ENCODE peak calls at places on chromosomes 11 and 22, in four cellular contexts. One of them, this sample, is unnamed.

GRCh38 chr22:29142116-29142515 is 63.6 kb upstream of the EMID1 start:
- DNase-seq in upper lobe of right lung: no peak
- DNase-seq in skeletal muscle cell: no peak
- DNase-seq in stimulated activated CD4-positive, alpha-beta T cell treated with anti-CD3 and anti-CD28 coated beads, Interleukin-2, amount 100 ng/mL, for 24 hours: no peak
- DNase-seq in this sample: no peak

GRCh38 chr11:64268687-64269379 is 15.6 kb downstream of the BAD start:
- DNase-seq in upper lobe of right lung: peak; percentile 88
- DNase-seq in stimulated activated CD4-positive, alpha-beta T cell treated with anti-CD3 and anti-CD28 coated beads, Interleukin-2, amount 100 ng/mL, for 24 hours: peak; percentile 65
- DNase-seq in skeletal muscle cell: no peak
- DNase-seq in this sample: peak; percentile 60

GRCh38 chr11:44775366-44776356 is 48.9 kb downstream of the TSPAN18 start:
- DNase-seq in skeletal muscle cell: no peak
- DNase-seq in upper lobe of right lung: no peak
- DNase-seq in stimulated activated CD4-positive, alpha-beta T cell treated with anti-CD3 and anti-CD28 coated beads, Interleukin-2, amount 100 ng/mL, for 24 hours: peak; percentile 74
- DNase-seq in this sample: peak; percentile 65

GRCh38 chr22:46068176-46068907 is 82.0 kb upstream of the PPARA start:
- DNase-seq in stimulated activated CD4-positive, alpha-beta T cell treated with anti-CD3 and anti-CD28 coated beads, Interleukin-2, amount 100 ng/mL, for 24 hours: no peak
- DNase-seq in upper lobe of right lung: no peak
- DNase-seq in skeletal muscle cell: no peak
- DNase-seq in this sample: no peak

GRCh38 chr11:90468923-90469322 is 246.1 kb upstream of the CHORDC1 start:
- DNase-seq in skeletal muscle cell: peak; percentile 36
- DNase-seq in stimulated activated CD4-positive, alpha-beta T cell treated with anti-CD3 and anti-CD28 coated beads, Interleukin-2, amount 100 ng/mL, for 24 hours: no peak
- DNase-seq in upper lobe of right lung: no peak
- DNase-seq in this sample: no peak

GRCh38 chr11:15473954-15474837 is 359.5 kb downstream of the INSC start:
- DNase-seq in stimulated activated CD4-positive, alpha-beta T cell treated with anti-CD3 and anti-CD28 coated beads, Interleukin-2, amount 100 ng/mL, for 24 hours: no peak
- DNase-seq in skeletal muscle cell: no peak
- DNase-seq in upper lobe of right lung: no peak
- DNase-seq in this sample: no peak

GRCh38 chr11:117986981-117987495 is 844 bp downstream of the IL10RA start:
- DNase-seq in upper lobe of right lung: no peak
- DNase-seq in stimulated activated CD4-positive, alpha-beta T cell treated with anti-CD3 and anti-CD28 coated beads, Interleukin-2, amount 100 ng/mL, for 24 hours: peak; percentile 61
- DNase-seq in skeletal muscle cell: no peak
- DNase-seq in this sample: peak; percentile 50

GRCh38 chr11:7905549-7905948 is 25.5 kb downstream of the OR10A6 start:
- DNase-seq in stimulated activated CD4-positive, alpha-beta T cell treated with anti-CD3 and anti-CD28 coated beads, Interleukin-2, amount 100 ng/mL, for 24 hours: no peak
- DNase-seq in skeletal muscle cell: no peak
- DNase-seq in upper lobe of right lung: no peak
- DNase-seq in this sample: no peak

GRCh38 chr22:36252754-36253522 is at the start of gene APOL1:
- DNase-seq in stimulated activated CD4-positive, alpha-beta T cell treated with anti-CD3 and anti-CD28 coated beads, Interleukin-2, amount 100 ng/mL, for 24 hours: peak; percentile 56
- DNase-seq in skeletal muscle cell: no peak
- DNase-seq in upper lobe of right lung: peak; percentile 74
- DNase-seq in this sample: peak; percentile 48

GRCh38 chr22:26322179-26322905 is 106.7 kb upstream of the ASPHD2 start:
- DNase-seq in skeletal muscle cell: peak; percentile 56
- DNase-seq in upper lobe of right lung: no peak
- DNase-seq in stimulated activated CD4-positive, alpha-beta T cell treated with anti-CD3 and anti-CD28 coated beads, Interleukin-2, amount 100 ng/mL, for 24 hours: no peak
- DNase-seq in this sample: no peak

GRCh38 chr11:125074511-125075241 is 11.6 kb downstream of the SLC37A2 start:
- DNase-seq in stimulated activated CD4-positive, alpha-beta T cell treated with anti-CD3 and anti-CD28 coated beads, Interleukin-2, amount 100 ng/mL, for 24 hours: no peak
- DNase-seq in upper lobe of right lung: no peak
- DNase-seq in skeletal muscle cell: no peak
- DNase-seq in this sample: no peak

GRCh38 chr11:31809857-31810778 is 1.0 kb downstream of the PAX6 start:
- DNase-seq in stimulated activated CD4-positive, alpha-beta T cell treated with anti-CD3 and anti-CD28 coated beads, Interleukin-2, amount 100 ng/mL, for 24 hours: no peak
- DNase-seq in upper lobe of right lung: no peak
- DNase-seq in skeletal muscle cell: no peak
- DNase-seq in this sample: no peak

GRCh38 chr11:130092661-130093060 is 23.0 kb downstream of the APLP2 start:
- DNase-seq in skeletal muscle cell: no peak
- DNase-seq in stimulated activated CD4-positive, alpha-beta T cell treated with anti-CD3 and anti-CD28 coated beads, Interleukin-2, amount 100 ng/mL, for 24 hours: no peak
- DNase-seq in upper lobe of right lung: no peak
- DNase-seq in this sample: no peak

GRCh38 chr11:28729339-28729738 is 621.2 kb downstream of the METTL15 start:
- DNase-seq in skeletal muscle cell: no peak
- DNase-seq in stimulated activated CD4-positive, alpha-beta T cell treated with anti-CD3 and anti-CD28 coated beads, Interleukin-2, amount 100 ng/mL, for 24 hours: no peak
- DNase-seq in upper lobe of right lung: peak; percentile 42
- DNase-seq in this sample: no peak

GRCh38 chr22:45097061-45097460 is 66.7 kb upstream of the NUP50 start:
- DNase-seq in skeletal muscle cell: no peak
- DNase-seq in upper lobe of right lung: no peak
- DNase-seq in stimulated activated CD4-positive, alpha-beta T cell treated with anti-CD3 and anti-CD28 coated beads, Interleukin-2, amount 100 ng/mL, for 24 hours: no peak
- DNase-seq in this sample: no peak

GRCh38 chr11:69674267-69674885 is 777 bp downstream of the LTO1 start:
- DNase-seq in skeletal muscle cell: peak; percentile 49
- DNase-seq in upper lobe of right lung: peak; percentile 66
- DNase-seq in stimulated activated CD4-positive, alpha-beta T cell treated with anti-CD3 and anti-CD28 coated beads, Interleukin-2, amount 100 ng/mL, for 24 hours: peak; percentile 15
- DNase-seq in this sample: peak; percentile 18

GRCh38 chr11:78425436-78425835 is 7.8 kb upstream of the GAB2 start:
- DNase-seq in stimulated activated CD4-positive, alpha-beta T cell treated with anti-CD3 and anti-CD28 coated beads, Interleukin-2, amount 100 ng/mL, for 24 hours: no peak
- DNase-seq in upper lobe of right lung: no peak
- DNase-seq in skeletal muscle cell: no peak
- DNase-seq in this sample: no peak

GRCh38 chr11:40403321-40403720 is 1056.1 kb downstream of the LRRC4C start:
- DNase-seq in stimulated activated CD4-positive, alpha-beta T cell treated with anti-CD3 and anti-CD28 coated beads, Interleukin-2, amount 100 ng/mL, for 24 hours: no peak
- DNase-seq in upper lobe of right lung: no peak
- DNase-seq in skeletal muscle cell: peak; percentile 2
- DNase-seq in this sample: no peak

GRCh38 chr11:1163321-1163910 is 5.7 kb downstream of the MUC5AC start:
- DNase-seq in stimulated activated CD4-positive, alpha-beta T cell treated with anti-CD3 and anti-CD28 coated beads, Interleukin-2, amount 100 ng/mL, for 24 hours: no peak
- DNase-seq in upper lobe of right lung: peak; percentile 51
- DNase-seq in skeletal muscle cell: no peak
- DNase-seq in this sample: no peak

This sample was measured in activated naive CD8-positive, alpha-beta T cell treated with anti-CD3 and anti-CD28 coated beads, Interleukin-2, amount 50 U/mL, for 24 hours.